ENCODE peak calls at places on chromosome 1, in five cellular contexts. L is spleen, V is endothelial cell of umbilical vein, I is H1, J is HCT116. N is an unnamed sample.

GRCh38 chr1:163528710-163529348 is 207.1 kb downstream of the NUF2 start:
- DNase-seq in I (no peak), J (peak; percentile 13), V (peak; percentile 48), L (no peak), N (no peak)

GRCh38 chr1:25695991-25696330 is 79.4 kb downstream of the MAN1C1 start:
- DNase-seq in L (no peak), J (no peak), I (no peak), V (peak; percentile 80), N (no peak)

GRCh38 chr1:74729741-74730478 is 2.9 kb downstream of the CRYZ start:
- DNase-seq in I (no peak), L (no peak), V (no peak), J (peak; percentile 23), N (no peak)

GRCh38 chr1:244054924-244055263 is 3.8 kb downstream of the ZBTB18 start:
- DNase-seq in I (no peak), L (peak; percentile 80), V (no peak), J (no peak), N (no peak)

GRCh38 chr1:16266411-16267118 is 29.6 kb upstream of the CPLANE2 start:
- DNase-seq in I (no peak), J (no peak), L (no peak), V (peak; percentile 96), N (no peak)

GRCh38 chr1:236209713-236210112 is 67.4 kb downstream of the GPR137B start:
- DNase-seq in V (no peak), L (no peak), I (no peak), J (no peak), N (no peak)

GRCh38 chr1:231206856-231207255 is 34.2 kb upstream of the GNPAT start:
- DNase-seq in I (no peak), L (peak; percentile 47), J (no peak), V (no peak), N (no peak)

GRCh38 chr1:162627662-162628296 is 4.5 kb upstream of the DDR2 start:
- DNase-seq in I (no peak), L (no peak), V (peak; percentile 48), J (peak; percentile 44), N (peak; percentile 6)

GRCh38 chr1:99598738-99599411 is 47.0 kb upstream of the PALMD start:
- DNase-seq in I (no peak), J (no peak), L (no peak), V (peak; percentile 80), N (no peak)

GRCh38 chr1:213387380-213388015 is 336.5 kb downstream of the RPS6KC1 start:
- DNase-seq in I (no peak), V (no peak), L (no peak), J (no peak), N (no peak)

GRCh38 chr1:35835398-35835797 is 27.6 kb downstream of the AGO4 start:
- DNase-seq in L (no peak), J (no peak), V (no peak), I (no peak), N (no peak)

GRCh38 chr1:54358503-54359168 is 47.6 kb downstream of the SSBP3 start:
- DNase-seq in I (no peak), L (no peak), J (no peak), V (no peak), N (no peak)

GRCh38 chr1:221289103-221289502 is 409.9 kb downstream of the HLX start:
- DNase-seq in L (no peak), V (no peak), I (no peak), J (no peak), N (no peak)

GRCh38 chr1:226223786-226224244 is 351 bp downstream of the MIXL1 start:
- DNase-seq in J (no peak), V (peak; percentile 26), L (peak; percentile 80), I (no peak), N (peak; percentile 3)
- TF ChIP-seq CTCF in J (no peak), V (no peak), L (no peak), I (peak; percentile 41), N (no peak)

GRCh38 chr1:219898375-219898774 is 30.0 kb downstream of the SLC30A10 start:
- DNase-seq in J (no peak), V (no peak), I (no peak), L (no peak), N (no peak)
- TF ChIP-seq POLR2AphosphoS5 in J (no peak), V (no peak), I (no peak), L (no peak), N (no peak)

GRCh38 chr1:179447489-179447888 is 81.7 kb downstream of the AXDND1 start:
- DNase-seq in I (no peak), L (no peak), J (peak; percentile 12), V (peak; percentile 4), N (no peak)
- TF ChIP-seq CTCF in I (peak; percentile 48), L (no peak), J (peak; percentile 54), V (peak; percentile 28), N (no peak)

DNA sequence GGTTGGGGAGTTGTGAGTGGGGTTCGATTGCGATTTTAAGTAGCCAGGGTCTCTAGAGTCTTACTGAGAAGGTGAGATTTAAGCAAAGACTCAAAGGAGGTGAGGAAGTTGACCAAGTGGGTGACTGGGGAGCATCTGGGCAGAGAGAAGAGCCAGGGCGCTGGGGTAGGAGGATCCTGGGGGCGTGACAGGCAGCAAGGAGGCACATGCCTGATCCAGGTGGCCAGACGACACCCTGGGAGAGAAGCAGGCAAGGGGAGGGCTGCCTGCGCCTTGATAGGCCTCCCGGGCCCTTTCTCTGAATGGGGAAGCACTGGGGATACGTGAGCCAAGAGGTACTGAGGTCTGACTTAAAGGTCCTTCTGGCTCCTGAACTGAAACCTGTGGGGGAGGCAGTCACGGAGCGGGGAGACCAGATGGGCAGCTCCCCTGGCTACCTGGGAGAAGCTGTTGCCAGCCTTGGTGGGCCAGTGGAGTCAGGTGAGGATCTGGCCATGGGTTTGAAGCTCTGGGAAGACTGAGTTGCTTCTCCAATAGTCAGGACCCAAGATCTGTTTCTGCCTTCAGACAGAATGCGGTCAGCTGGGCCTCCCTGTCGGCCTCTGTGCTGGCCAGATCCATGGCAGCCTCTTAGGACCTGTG is 5.4 kb downstream of the ZBTB48 start:
- DNase-seq in J (no peak), V (no peak), L (no peak), I (no peak), N (peak; percentile 41)
- TF ChIP-seq POLR2AphosphoS5 in J (no peak), V (no peak), L (no peak), I (no peak), N (no peak)

GRCh38 chr1:160818207-160818935 is 22.4 kb downstream of the LY9 start:
- DNase-seq in L (no peak), J (no peak), I (no peak), V (no peak), N (no peak)

GRCh38 chr1:160819186-160819585 is 23.2 kb downstream of the LY9 start:
- DNase-seq in V (no peak), L (no peak), J (no peak), I (no peak), N (no peak)

GRCh38 chr1:160827418-160827817 is 31.4 kb downstream of the LY9 start:
- DNase-seq in L (no peak), J (no peak), V (no peak), I (no peak), N (no peak)

GRCh38 chr1:160826546-160826945 is 30.6 kb downstream of the LY9 start:
- DNase-seq in J (no peak), I (no peak), L (no peak), V (no peak), N (no peak)

GRCh38 chr1:160821627-160822026 is 25.7 kb downstream of the LY9 start:
- DNase-seq in J (no peak), L (no peak), V (no peak), I (no peak), N (no peak)
- TF ChIP-seq CTCF in J (peak; percentile 50), L (no peak), V (peak; percentile 19), I (peak; percentile 59), N (no peak)

GRCh38 chr1:160400284-160400645 is at the start of gene VANGL2:
- DNase-seq in V (no peak), J (no peak), I (no peak), L (peak; percentile 83), N (no peak)
- TF ChIP-seq POLR2AphosphoS5 in V (no peak), J (no peak), I (no peak), L (peak; percentile 51), N (no peak)

GRCh38 chr1:17700363-17700762 is 54.8 kb upstream of the ACTL8 start:
- DNase-seq in I (no peak), V (no peak), J (no peak), L (no peak), N (no peak)

GRCh38 chr1:17691147-17691634 is 63.9 kb upstream of the ACTL8 start:
- DNase-seq in J (no peak), L (no peak), I (no peak), V (no peak), N (no peak)

GRCh38 chr1:17700981-17701870 is 53.9 kb upstream of the ACTL8 start:
- DNase-seq in L (no peak), I (no peak), V (no peak), J (no peak), N (no peak)

GRCh38 chr1:17692645-17693044 is 62.5 kb upstream of the ACTL8 start:
- DNase-seq in I (no peak), V (no peak), J (no peak), L (no peak), N (no peak)

GRCh38 chr1:17696417-17697301 is 58.5 kb upstream of the ACTL8 start:
- DNase-seq in V (peak; percentile 43), L (no peak), J (peak; percentile 7), I (peak; percentile 17), N (no peak)
- TF ChIP-seq CTCF in V (peak; percentile 51), L (no peak), J (peak; percentile 56), I (peak; percentile 64), N (no peak)

N was measured in HL-60.